ENCODE peak calls at places on chromosomes 16 and 17, in five cellular contexts. R is thyroid gland, J is HepG2, H is PC-9, W is GM23338. U is an unnamed sample. For H3K36me3, the result is how much of the 10 kb centered on the place peaks cover.

GRCh38 chr17:42655528-42655927 is 3.6 kb upstream of the TUBG2 start:
- DNase-seq in R (no peak), J (no peak), H (no peak), W (no peak), U (no peak)

GRCh38 chr17:76410328-76410965 is 26.0 kb downstream of the SPHK1 start:
- DNase-seq in R (peak), J (no peak), H (no peak), W (no peak), U (no peak)

GRCh38 chr16:87490091-87490798 is 2.6 kb downstream of the ZCCHC14 start:
- DNase-seq in R (peak), J (no peak), H (no peak), W (no peak), U (no peak)

GRCh38 chr16:86928517-86929148 is 350.3 kb downstream of the FOXL1 start:
- DNase-seq in R (no peak), J (no peak), H (no peak), W (no peak), U (no peak)

GRCh38 chr17:64343833-64344637 is 46.6 kb downstream of the PECAM1 start:
- DNase-seq in R (peak), J (peak), H (peak), W (peak), U (peak)

GRCh38 chr16:57355898-57356414 is 2.6 kb upstream of the CCL22 start:
- DNase-seq in R (no peak), J (no peak), H (no peak), W (no peak), U (no peak)

GRCh38 chr17:45409659-45410076 is 23.0 kb downstream of the ARHGAP27 start:
- DNase-seq in R (no peak), J (no peak), H (no peak), W (no peak), U (peak)

GRCh38 chr17:67137026-67137370 is 92.6 kb downstream of the CACNG1 start:
- DNase-seq in R (no peak), J (no peak), H (no peak), W (no peak), U (no peak)

GRCh38 chr17:28177351-28177750 is 134.9 kb downstream of the NLK start:
- DNase-seq in R (no peak), J (no peak), H (no peak), W (peak), U (no peak)

GRCh38 chr16:4767872-4768548 is 1.0 kb upstream of the ZNF500 start:
- DNase-seq in R (peak), J (no peak), H (peak), W (no peak), U (no peak)

GRCh38 chr17:47811709-47812108 is 9.9 kb downstream of the OSBPL7 start:
- DNase-seq in R (no peak), J (no peak), H (no peak), W (no peak), U (peak)

GRCh38 chr17:47812146-47812920 is 9.3 kb downstream of the OSBPL7 start:
- DNase-seq in R (no peak), J (no peak), H (no peak), W (no peak), U (peak)

GRCh38 chr17:47813077-47813476 is 8.5 kb downstream of the OSBPL7 start:
- DNase-seq in R (no peak), J (no peak), H (no peak), W (no peak), U (peak)

GRCh38 chr17:47810200-47810821 is 11.3 kb downstream of the OSBPL7 start:
- DNase-seq in R (peak), J (peak), H (peak), W (peak), U (peak)

DNA sequence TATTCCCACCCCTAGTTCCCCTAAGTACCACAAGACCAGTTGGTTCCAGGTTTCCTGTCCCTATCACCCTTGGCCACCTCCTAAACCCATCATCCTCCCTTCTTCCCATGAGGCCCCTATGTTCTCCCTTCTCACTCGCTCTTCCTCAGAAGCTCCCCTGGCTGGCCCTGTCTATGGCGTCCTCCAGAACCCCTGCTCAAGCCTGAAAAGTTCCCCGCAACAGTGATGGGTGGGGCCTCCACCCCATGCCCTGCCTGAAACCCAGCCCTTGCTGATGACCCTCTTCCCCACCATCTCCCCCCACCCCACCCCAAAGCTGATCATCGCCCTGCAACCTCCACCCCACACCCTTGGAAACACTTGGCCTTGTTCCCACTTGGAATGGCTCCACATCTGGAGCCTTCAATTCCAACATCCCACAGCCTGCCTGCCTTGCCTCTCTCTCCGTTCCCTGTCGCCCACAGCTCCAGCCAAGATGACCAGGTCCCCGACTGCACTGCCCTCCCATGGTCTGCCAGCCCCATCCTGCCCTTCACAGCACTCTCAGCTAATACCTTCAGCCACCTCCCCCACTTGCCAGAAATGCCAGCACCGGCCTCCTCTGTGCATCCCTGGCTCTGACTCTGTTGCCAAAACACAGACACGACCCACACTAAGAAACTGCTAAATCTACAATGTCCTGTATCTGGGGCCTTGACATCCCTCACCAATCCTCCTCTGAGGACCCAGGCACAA is 10.5 kb downstream of the OSBPL7 start:
- DNase-seq in R (peak), J (no peak), H (no peak), W (no peak), U (peak)
- H3K36me3 ChIP-seq in R (under half), J (under half), H (under half), W (under half), U (under half)

GRCh38 chr17:77843878-77844260 is 114.6 kb upstream of the TNRC6C start:
- DNase-seq in R (no peak), J (no peak), H (no peak), W (no peak), U (no peak)
- H3K4me3 ChIP-seq in R (no peak), J (no peak), H (no peak), W (no peak), U (no peak)

GRCh38 chr16:89765292-89765810 is 44.0 kb downstream of the ZNF276 start:
- DNase-seq in R (no peak), J (no peak), H (no peak), W (no peak), U (peak)
- H3K36me3 ChIP-seq in R (under half), J (half or more), H (under half), W (under half), U (under half)

GRCh38 chr17:59154335-59154720 is 658 bp downstream of the SKA2 start:
- DNase-seq in R (peak), J (peak), H (peak), W (peak), U (peak)

GRCh38 chr17:59154721-59155438 is at the start of gene SKA2:
- DNase-seq in R (peak), J (no peak), H (peak), W (peak), U (peak)

GRCh38 chr17:59151007-59151406 is 4.0 kb downstream of the SKA2 start:
- DNase-seq in R (no peak), J (no peak), H (no peak), W (no peak), U (no peak)

GRCh38 chr17:59151591-59151990 is 3.4 kb downstream of the SKA2 start:
- DNase-seq in R (no peak), J (no peak), H (no peak), W (no peak), U (no peak)

DNA sequence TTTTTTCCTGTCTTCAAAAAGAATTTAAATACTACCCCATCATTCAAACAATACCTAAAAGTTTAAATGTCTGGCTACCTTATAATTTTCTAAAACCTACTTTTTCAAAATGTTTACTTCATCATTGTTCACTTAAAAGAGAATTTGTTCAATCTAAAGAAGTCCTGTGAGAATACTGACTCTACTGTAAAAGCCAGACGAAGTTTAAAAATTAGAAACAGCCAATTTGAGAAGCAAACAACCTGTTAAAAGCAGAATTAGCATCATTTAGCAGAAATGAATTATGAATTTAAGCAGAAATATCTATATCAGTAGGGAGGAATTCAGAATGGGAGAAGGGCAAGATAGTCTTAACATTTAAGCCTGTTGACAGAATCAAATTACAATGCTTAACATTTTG is 2.1 kb downstream of the SKA2 start:
- DNase-seq in R (no peak), J (no peak), H (no peak), W (no peak), U (no peak)
- H3K4me3 ChIP-seq in R (no peak), J (peak), H (peak), W (peak), U (no peak)

U was measured in H7.